ENCODE peak calls at places on chromosomes 3 and 15, in five cellular contexts. L, H, J, W and R are unnamed samples.

GRCh38 chr3:165206454-165207266 is 10.5 kb upstream of the SLITRK3 start:
- DNase-seq in L (peak), H (no peak), J (peak), W (peak), R (no peak)

GRCh38 chr3:63679181-63679580 is 26.7 kb downstream of the SNTN start:
- DNase-seq in L (no peak), H (no peak), J (no peak), W (no peak), R (no peak)

GRCh38 chr3:42667523-42668402 is 14.3 kb downstream of the ZBTB47 start:
- DNase-seq in L (no peak), H (no peak), J (peak), W (no peak), R (no peak)

GRCh38 chr3:179760944-179761343 is 108.1 kb downstream of the USP13 start:
- DNase-seq in L (no peak), H (no peak), J (no peak), W (no peak), R (no peak)

GRCh38 chr3:126406389-126407296 is 11.9 kb downstream of the CFAP100 start:
- DNase-seq in L (no peak), H (peak), J (peak), W (no peak), R (no peak)

GRCh38 chr3:44416031-44417030 is 61.1 kb downstream of the ZNF445 start:
- DNase-seq in L (no peak), H (no peak), J (no peak), W (no peak), R (no peak)

GRCh38 chr3:132407025-132407424 is 10.3 kb upstream of the DNAJC13 start:
- DNase-seq in L (no peak), H (no peak), J (no peak), W (no peak), R (no peak)

GRCh38 chr15:62618432-62618831 is 424.1 kb upstream of the TPM1 start:
- DNase-seq in L (no peak), H (no peak), J (no peak), W (no peak), R (no peak)

GRCh38 chr15:59366368-59367021 is 6.2 kb downstream of the MYO1E start:
- DNase-seq in L (no peak), H (no peak), J (no peak), W (no peak), R (no peak)

GRCh38 chr3:130760922-130761321 is 14.3 kb upstream of the PIK3R4 start:
- DNase-seq in L (no peak), H (no peak), J (no peak), W (no peak), R (no peak)

GRCh38 chr3:46406440-46406785 is 453 bp downstream of the CCR5AS start:
- DNase-seq in L (no peak), H (no peak), J (no peak), W (no peak), R (no peak)

GRCh38 chr15:45133561-45133920 is 3.7 kb downstream of the DUOX1 start:
- DNase-seq in L (no peak), H (no peak), J (peak), W (no peak), R (no peak)

GRCh38 chr3:141412087-141412935 is 44.0 kb downstream of the ZBTB38 start:
- DNase-seq in L (no peak), H (peak), J (no peak), W (peak), R (no peak)

GRCh38 chr3:19264424-19264823 is 116.1 kb downstream of the KCNH8 start:
- DNase-seq in L (no peak), H (no peak), J (no peak), W (no peak), R (no peak)

GRCh38 chr15:25053000-25053815 is 98.4 kb downstream of the SNRPN start:
- DNase-seq in L (no peak), H (peak), J (no peak), W (no peak), R (peak)

GRCh38 chr3:123787133-123787532 is 97.0 kb downstream of the MYLK start:
- DNase-seq in L (no peak), H (no peak), J (no peak), W (no peak), R (no peak)

GRCh38 chr3:15958692-15959433 is 161.1 kb upstream of the ANKRD28 start:
- DNase-seq in L (no peak), H (no peak), J (peak), W (no peak), R (no peak)

GRCh38 chr3:159897331-159898075 is 91.1 kb upstream of the IL12A start:
- DNase-seq in L (no peak), H (no peak), J (peak), W (no peak), R (no peak)

GRCh38 chr3:108485146-108485545 is 25.2 kb downstream of the MYH15 start:
- DNase-seq in L (no peak), H (no peak), J (no peak), W (peak), R (no peak)

GRCh38 chr15:32131803-32132202 is 101.5 kb downstream of the CHRNA7 start:
- DNase-seq in L (no peak), H (no peak), J (no peak), W (no peak), R (no peak)

GRCh38 chr3:194272861-194273266 is 78.3 kb downstream of the CPN2 start:
- DNase-seq in L (no peak), H (no peak), J (peak), W (no peak), R (no peak)

GRCh38 chr15:48806151-48806550 is 4.7 kb downstream of the CEP152 start:
- DNase-seq in L (no peak), H (no peak), J (no peak), W (no peak), R (no peak)

GRCh38 chr15:51044037-51044712 is 50.5 kb downstream of the TNFAIP8L3 start:
- DNase-seq in L (no peak), H (no peak), J (no peak), W (no peak), R (no peak)

GRCh38 chr15:51051776-51052175 is 42.9 kb downstream of the TNFAIP8L3 start:
- DNase-seq in L (no peak), H (no peak), J (no peak), W (no peak), R (no peak)

GRCh38 chr15:51048308-51048707 is 46.4 kb downstream of the TNFAIP8L3 start:
- DNase-seq in L (no peak), H (no peak), J (no peak), W (no peak), R (no peak)

GRCh38 chr15:51046016-51046415 is 48.7 kb downstream of the TNFAIP8L3 start:
- DNase-seq in L (no peak), H (no peak), J (no peak), W (no peak), R (no peak)

DNA sequence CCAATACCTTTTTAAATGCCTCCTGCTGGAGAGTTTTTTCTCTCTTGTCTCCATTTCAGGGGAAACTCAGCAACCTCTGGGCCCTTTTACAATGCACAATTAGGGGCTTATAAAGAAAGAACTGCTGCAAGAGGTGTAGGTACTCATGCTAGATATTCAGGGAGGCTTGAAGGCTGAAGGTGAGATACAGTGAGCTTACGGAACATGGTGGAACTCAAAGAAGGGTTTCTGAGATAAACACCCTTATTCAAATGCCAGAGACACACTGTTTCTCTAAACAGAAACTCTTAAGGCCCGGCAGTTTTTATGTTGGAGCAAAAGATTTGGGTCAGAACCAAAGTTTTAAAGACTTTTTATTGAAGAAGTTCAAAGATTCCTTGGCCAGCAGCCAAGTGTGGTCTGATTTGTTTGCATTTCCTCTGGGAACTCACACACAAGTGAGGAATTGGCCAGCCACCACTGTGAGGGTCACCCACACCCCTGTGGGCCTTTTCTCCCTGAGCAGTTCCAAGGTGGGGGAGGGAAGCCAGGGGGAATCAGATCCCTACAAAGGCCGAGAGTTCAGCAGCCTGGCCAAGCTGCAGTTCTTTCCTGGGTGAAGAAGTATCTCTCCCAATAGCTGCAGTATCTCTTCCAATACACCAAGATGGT is 47.8 kb downstream of the TNFAIP8L3 start:
- DNase-seq in L (no peak), H (no peak), J (no peak), W (no peak), R (no peak)
- TF ChIP-seq CTCF in L (no peak), H (no peak), J (no peak), W (no peak), R (no peak)

GRCh38 chr3:116302087-116302747 is 143.1 kb downstream of the LSAMP start:
- DNase-seq in L (no peak), H (no peak), J (no peak), W (no peak), R (no peak)

GRCh38 chr3:116306720-116307119 is 138.6 kb downstream of the LSAMP start:
- DNase-seq in L (no peak), H (no peak), J (no peak), W (peak), R (no peak)
- TF ChIP-seq CTCF in L (peak), H (no peak), J (peak), W (no peak), R (no peak)

DNA sequence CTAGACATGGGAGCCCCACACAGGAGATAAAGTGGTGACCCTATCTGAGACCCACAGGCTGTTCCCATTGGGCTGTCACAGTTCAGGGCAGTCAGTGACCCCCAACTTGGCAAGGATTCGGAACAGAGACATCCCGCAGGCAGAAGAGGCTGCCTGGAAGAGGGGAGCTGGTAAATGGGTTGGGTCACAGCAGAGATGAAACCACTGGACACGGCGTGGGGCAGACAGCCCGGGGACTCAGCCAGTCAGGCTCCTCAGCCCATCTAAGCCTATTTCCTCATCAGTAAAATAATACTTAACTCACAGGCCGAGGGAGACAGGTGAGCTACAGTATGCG is 1.8 kb downstream of the CLN6 start:
- DNase-seq in L (no peak), H (no peak), J (peak), W (no peak), R (no peak)
- TF ChIP-seq CTCF in L (no peak), H (no peak), J (no peak), W (no peak), R (no peak)

GRCh38 chr15:20672469-20672868 is 130.9 kb upstream of the GOLGA6L6 start:
- DNase-seq in L (no peak), H (no peak), J (no peak), W (no peak), R (no peak)
- TF ChIP-seq CTCF in L (no peak), H (no peak), J (no peak), W (no peak), R (no peak)

GRCh38 chr3:128179474-128179819 is 26.2 kb downstream of the EEFSEC start:
- DNase-seq in L (no peak), H (no peak), J (no peak), W (no peak), R (no peak)
- TF ChIP-seq CTCF in L (no peak), H (no peak), J (no peak), W (no peak), R (no peak)

GRCh38 chr15:80745888-80746287 is 33.3 kb upstream of the CEMIP start:
- DNase-seq in L (no peak), H (no peak), J (no peak), W (no peak), R (no peak)
- TF ChIP-seq CTCF in L (no peak), H (no peak), J (no peak), W (no peak), R (no peak)